ENCODE peak calls at places on chromosome 7, in six cellular contexts. One of them, this sample, is unnamed.

GRCh38 chr7:2462731-2463130 is 13.5 kb downstream of the GRIFIN start:
- DNase-seq in activated CD4-positive, alpha-beta T cell treated with anti-CD3 and anti-CD28 coated beads, Interleukin-2, amount 10 ng/mL, durations not matched to agents 7 days and 5 days: no peak
- DNase-seq in activated T-cell treated with anti-CD3 and anti-CD28 coated beads, Interleukin-2, amount 50 U/mL, for 48 hours: no peak
- DNase-seq in fibroblast of mammary gland: no peak
- DNase-seq in HEK293T: no peak
- DNase-seq in chondrocyte: no peak
- DNase-seq in this sample: no peak

GRCh38 chr7:137978464-137979237 is 23.2 kb downstream of the CREB3L2 start:
- DNase-seq in activated CD4-positive, alpha-beta T cell treated with anti-CD3 and anti-CD28 coated beads, Interleukin-2, amount 10 ng/mL, durations not matched to agents 7 days and 5 days: no peak
- DNase-seq in activated T-cell treated with anti-CD3 and anti-CD28 coated beads, Interleukin-2, amount 50 U/mL, for 48 hours: no peak
- DNase-seq in fibroblast of mammary gland: peak; percentile 100
- DNase-seq in HEK293T: no peak
- DNase-seq in chondrocyte: no peak
- DNase-seq in this sample: no peak

GRCh38 chr7:86913709-86914108 is 145.7 kb downstream of the ELAPOR2 start:
- DNase-seq in activated CD4-positive, alpha-beta T cell treated with anti-CD3 and anti-CD28 coated beads, Interleukin-2, amount 10 ng/mL, durations not matched to agents 7 days and 5 days: no peak
- DNase-seq in activated T-cell treated with anti-CD3 and anti-CD28 coated beads, Interleukin-2, amount 50 U/mL, for 48 hours: no peak
- DNase-seq in fibroblast of mammary gland: peak; percentile 94
- DNase-seq in HEK293T: no peak
- DNase-seq in chondrocyte: no peak
- DNase-seq in this sample: no peak

GRCh38 chr7:67788689-67789088 is 792.1 kb downstream of the TYW1 start:
- DNase-seq in activated CD4-positive, alpha-beta T cell treated with anti-CD3 and anti-CD28 coated beads, Interleukin-2, amount 10 ng/mL, durations not matched to agents 7 days and 5 days: no peak
- DNase-seq in activated T-cell treated with anti-CD3 and anti-CD28 coated beads, Interleukin-2, amount 50 U/mL, for 48 hours: no peak
- DNase-seq in fibroblast of mammary gland: peak; percentile 42
- DNase-seq in HEK293T: no peak
- DNase-seq in chondrocyte: no peak
- DNase-seq in this sample: no peak

GRCh38 chr7:51224811-51225581 is 91.6 kb downstream of the COBL start:
- DNase-seq in activated CD4-positive, alpha-beta T cell treated with anti-CD3 and anti-CD28 coated beads, Interleukin-2, amount 10 ng/mL, durations not matched to agents 7 days and 5 days: no peak
- DNase-seq in activated T-cell treated with anti-CD3 and anti-CD28 coated beads, Interleukin-2, amount 50 U/mL, for 48 hours: no peak
- DNase-seq in fibroblast of mammary gland: peak; percentile 1
- DNase-seq in HEK293T: peak; percentile 26
- DNase-seq in chondrocyte: no peak
- DNase-seq in this sample: no peak

GRCh38 chr7:99392659-99393362 is 15.6 kb downstream of the PDAP1 start:
- DNase-seq in activated CD4-positive, alpha-beta T cell treated with anti-CD3 and anti-CD28 coated beads, Interleukin-2, amount 10 ng/mL, durations not matched to agents 7 days and 5 days: peak; percentile 89
- DNase-seq in activated T-cell treated with anti-CD3 and anti-CD28 coated beads, Interleukin-2, amount 50 U/mL, for 48 hours: peak; percentile 84
- DNase-seq in fibroblast of mammary gland: peak; percentile 59
- DNase-seq in HEK293T: no peak
- DNase-seq in chondrocyte: no peak
- DNase-seq in this sample: peak; percentile 44

GRCh38 chr7:108972009-108972408 is 402.3 kb downstream of the DNAJB9 start:
- DNase-seq in activated CD4-positive, alpha-beta T cell treated with anti-CD3 and anti-CD28 coated beads, Interleukin-2, amount 10 ng/mL, durations not matched to agents 7 days and 5 days: no peak
- DNase-seq in activated T-cell treated with anti-CD3 and anti-CD28 coated beads, Interleukin-2, amount 50 U/mL, for 48 hours: no peak
- DNase-seq in fibroblast of mammary gland: no peak
- DNase-seq in HEK293T: no peak
- DNase-seq in chondrocyte: no peak
- DNase-seq in this sample: no peak

GRCh38 chr7:139441961-139442360 is 41.5 kb downstream of the KLRG2 start:
- DNase-seq in activated CD4-positive, alpha-beta T cell treated with anti-CD3 and anti-CD28 coated beads, Interleukin-2, amount 10 ng/mL, durations not matched to agents 7 days and 5 days: no peak
- DNase-seq in activated T-cell treated with anti-CD3 and anti-CD28 coated beads, Interleukin-2, amount 50 U/mL, for 48 hours: no peak
- DNase-seq in fibroblast of mammary gland: no peak
- DNase-seq in HEK293T: no peak
- DNase-seq in chondrocyte: no peak
- DNase-seq in this sample: no peak

GRCh38 chr7:136063337-136063666 is 86.1 kb upstream of the MTPN start:
- DNase-seq in activated CD4-positive, alpha-beta T cell treated with anti-CD3 and anti-CD28 coated beads, Interleukin-2, amount 10 ng/mL, durations not matched to agents 7 days and 5 days: no peak
- DNase-seq in activated T-cell treated with anti-CD3 and anti-CD28 coated beads, Interleukin-2, amount 50 U/mL, for 48 hours: no peak
- DNase-seq in fibroblast of mammary gland: no peak
- DNase-seq in HEK293T: no peak
- DNase-seq in chondrocyte: no peak
- DNase-seq in this sample: no peak

GRCh38 chr7:1567082-1567771 is 2.6 kb downstream of the PSMG3 start:
- DNase-seq in activated CD4-positive, alpha-beta T cell treated with anti-CD3 and anti-CD28 coated beads, Interleukin-2, amount 10 ng/mL, durations not matched to agents 7 days and 5 days: no peak
- DNase-seq in activated T-cell treated with anti-CD3 and anti-CD28 coated beads, Interleukin-2, amount 50 U/mL, for 48 hours: no peak
- DNase-seq in fibroblast of mammary gland: peak; percentile 99
- DNase-seq in HEK293T: no peak
- DNase-seq in chondrocyte: no peak
- DNase-seq in this sample: no peak

GRCh38 chr7:142443614-142444013 is 185.8 kb upstream of the PRSS58 start:
- DNase-seq in activated CD4-positive, alpha-beta T cell treated with anti-CD3 and anti-CD28 coated beads, Interleukin-2, amount 10 ng/mL, durations not matched to agents 7 days and 5 days: no peak
- DNase-seq in activated T-cell treated with anti-CD3 and anti-CD28 coated beads, Interleukin-2, amount 50 U/mL, for 48 hours: no peak
- DNase-seq in fibroblast of mammary gland: peak; percentile 20
- DNase-seq in HEK293T: no peak
- DNase-seq in chondrocyte: no peak
- DNase-seq in this sample: no peak

This sample was measured in activated CD8-positive, alpha-beta memory T cell treated with anti-CD3 and anti-CD28 coated beads for 48 hours.